ENCODE peak calls at places on chromosomes 11 and 22, in five cellular contexts. Z is endodermal cell, Y is DND-41, K is colonic mucosa, U is IMR-90. A is an unnamed sample.

GRCh38 chr11:30935861-30936260 is 349.7 kb upstream of the MPPED2 start:
- DNase-seq in Z (no peak), K (no peak), U (peak; percentile 19), Y (no peak), A (no peak)

GRCh38 chr11:108697872-108698473 is 33.1 kb downstream of the DDX10 start:
- DNase-seq in U (peak; percentile 82), Z (peak; percentile 76), Y (peak; percentile 51), K (peak; percentile 39), A (no peak)

GRCh38 chr11:115407496-115407895 is 96.7 kb downstream of the CADM1 start:
- DNase-seq in Y (no peak), U (no peak), K (no peak), Z (no peak), A (no peak)

GRCh38 chr22:22714600-22715361 is 70.4 kb downstream of the GGTLC2 start:
- DNase-seq in Y (no peak), K (no peak), Z (no peak), U (no peak), A (no peak)

GRCh38 chr11:117334896-117335295 is 7.2 kb downstream of the CEP164 start:
- DNase-seq in K (no peak), Z (no peak), Y (no peak), U (no peak), A (no peak)

GRCh38 chr11:64802370-64803162 is 448 bp downstream of the MAP4K2 start:
- DNase-seq in U (no peak), K (peak; percentile 38), Y (peak; percentile 17), Z (no peak), A (peak; percentile 31)

GRCh38 chr22:49228431-49229037 is 599.1 kb downstream of the BRD1 start:
- DNase-seq in Z (peak; percentile 22), K (no peak), Y (no peak), U (no peak), A (no peak)

GRCh38 chr11:199004-199581 is 6.2 kb downstream of the SCGB1C1 start:
- DNase-seq in Z (peak; percentile 31), Y (no peak), K (peak; percentile 12), U (no peak), A (no peak)

GRCh38 chr11:131691558-131692041 is 321.2 kb downstream of the NTM start:
- DNase-seq in K (peak; percentile 16), U (peak; percentile 11), Y (no peak), Z (peak; percentile 88), A (no peak)

GRCh38 chr11:105673089-105673488 is 63.2 kb downstream of the GRIA4 start:
- DNase-seq in K (peak; percentile 18), Z (peak; percentile 89), Y (peak; percentile 67), U (peak; percentile 72), A (no peak)

GRCh38 chr22:44057411-44057987 is 33.4 kb downstream of the PARVB start:
- DNase-seq in Z (no peak), U (no peak), Y (no peak), K (peak; percentile 39), A (no peak)

GRCh38 chr11:15805726-15806125 is 550.6 kb downstream of the SOX6 start:
- DNase-seq in U (no peak), Z (no peak), K (no peak), Y (no peak), A (no peak)

GRCh38 chr11:125990244-125990643 is 44.4 kb downstream of the VSIG10L2 start:
- DNase-seq in Z (no peak), U (peak; percentile 67), K (no peak), Y (no peak), A (no peak)

GRCh38 chr11:13669544-13670488 is 1.3 kb downstream of the FAR1 start:
- DNase-seq in Y (no peak), K (no peak), Z (no peak), U (no peak), A (no peak)

GRCh38 chr11:66906077-66906929 is 49.4 kb downstream of the LRFN4 start:
- DNase-seq in K (no peak), Y (no peak), Z (peak; percentile 77), U (peak; percentile 49), A (no peak)

GRCh38 chr11:14860511-14860910 is 31.5 kb downstream of the CYP2R1 start:
- DNase-seq in U (no peak), Z (no peak), K (no peak), Y (no peak), A (no peak)

GRCh38 chr11:29538339-29539036 is 478.3 kb downstream of the KCNA4 start:
- DNase-seq in K (no peak), U (no peak), Y (no peak), Z (no peak), A (no peak)
- H3K27ac ChIP-seq in K (no peak overlapping the region), U (no peak overlapping the region), Y (no peak overlapping the region), Z (no peak overlapping the region), A (no peak overlapping the region)

DNA sequence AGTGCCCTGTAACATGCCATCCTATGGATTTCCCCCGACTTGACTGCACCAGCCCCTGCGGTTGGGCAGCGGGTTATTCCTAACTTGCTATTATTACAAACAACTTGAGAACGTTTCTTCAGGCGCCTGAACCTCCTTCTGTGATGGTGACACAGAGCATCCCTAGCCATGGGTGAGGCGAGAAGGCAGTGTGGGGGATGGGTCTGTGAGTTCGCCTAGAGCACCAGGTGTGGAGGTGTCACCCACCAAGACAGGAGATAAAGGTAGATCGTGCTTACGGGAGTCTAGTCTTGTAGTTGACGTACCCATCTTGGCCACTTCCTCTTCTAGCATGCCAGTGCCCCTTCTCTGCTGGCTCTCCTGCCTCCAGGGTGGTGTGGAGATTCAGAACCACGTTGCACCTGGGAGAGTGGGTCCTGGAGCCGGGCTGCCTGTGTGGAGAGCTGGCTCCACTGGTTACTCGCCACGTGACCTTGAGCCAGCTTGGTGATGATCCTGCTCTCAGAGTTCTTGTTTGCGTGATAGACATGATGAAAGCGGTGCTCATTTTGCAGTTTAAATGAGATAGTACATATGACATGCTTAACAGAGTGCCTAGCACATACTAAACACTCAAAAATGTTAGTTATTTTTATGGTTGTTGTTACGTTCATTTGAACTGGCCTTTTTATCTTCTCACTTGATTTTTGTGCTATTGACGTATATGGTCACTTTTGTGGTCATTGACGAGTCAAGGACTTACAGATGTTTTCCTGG is 37.8 kb downstream of the TBC1D22A start:
- DNase-seq in U (no peak), Z (peak; percentile 21), K (no peak), Y (no peak), A (no peak)
- H3K27ac ChIP-seq in U (no peak overlapping the region), Z (no peak overlapping the region), K (no peak overlapping the region), Y (no peak overlapping the region), A (no peak overlapping the region)

GRCh38 chr11:1563697-1564534 is 8.2 kb downstream of the DUSP8 start:
- DNase-seq in U (no peak), Z (no peak), K (no peak), Y (no peak), A (no peak)
- H3K27ac ChIP-seq in U (no peak overlapping the region), Z (no peak overlapping the region), K (no peak overlapping the region), Y (no peak overlapping the region), A (no peak overlapping the region)

GRCh38 chr11:110125632-110126031 is 32.4 kb downstream of the ZC3H12C start:
- DNase-seq in K (no peak), Y (no peak), Z (no peak), U (peak; percentile 60), A (no peak)

GRCh38 chr11:110130642-110131238 is 37.5 kb downstream of the ZC3H12C start:
- DNase-seq in Y (no peak), K (peak; percentile 27), U (peak; percentile 67), Z (peak; percentile 67), A (no peak)

GRCh38 chr11:110131386-110132123 is 38.4 kb downstream of the ZC3H12C start:
- DNase-seq in Y (no peak), K (no peak), U (no peak), Z (no peak), A (no peak)

GRCh38 chr11:110126936-110127335 is 33.7 kb downstream of the ZC3H12C start:
- DNase-seq in U (no peak), K (no peak), Z (no peak), Y (no peak), A (no peak)

GRCh38 chr11:110128161-110128560 is 35.0 kb downstream of the ZC3H12C start:
- DNase-seq in Z (peak; percentile 85), Y (no peak), U (peak; percentile 42), K (no peak), A (no peak)
- H3K27ac ChIP-seq in Z (peak overlapping the region; percentile 90), Y (no peak overlapping the region), U (no peak overlapping the region), K (no peak overlapping the region), A (no peak overlapping the region)

A was measured in effector memory CD4-positive, alpha-beta T cell.